ENCODE peak calls at places on chromosomes 16 and 17, in ten cellular contexts. W is transverse colon; E is right atrium auricular region; O is CD8-positive, alpha-beta T cell; S is mesothelial cell of epicardium; D is kidney epithelial cell; C is lower lobe of right lung; V is astrocyte of the spinal cord; M is body of pancreas; I is fibroblast of the aortic adventitia. P is an unnamed sample.
A peak's percentile ranks its signal among the peaks of the same experiment; 100 is the strongest.

GRCh38 chr17:59311051-59311468 is 20.4 kb upstream of the YPEL2 start:
- DNase-seq in O (no peak), I (peak; percentile 70), M (peak; percentile 64), E (no peak), D (no peak), S (no peak), V (peak; percentile 42), W (peak; percentile 32), C (no peak), P (peak; percentile 74)

GRCh38 chr16:47160422-47160821 is 16.7 kb upstream of the NETO2 start:
- DNase-seq in C (no peak), S (no peak), I (no peak), D (no peak), E (no peak), M (no peak), O (no peak), V (no peak), W (no peak), P (no peak)

GRCh38 chr17:83203073-83203471 is 123.7 kb downstream of the METRNL start:
- DNase-seq in D (no peak), E (peak; percentile 89), I (peak; percentile 99), M (peak; percentile 25), C (peak; percentile 82), O (no peak), V (peak; percentile 89), S (no peak), W (peak; percentile 38), P (no peak)

GRCh38 chr17:74123350-74123749 is 80.1 kb upstream of the RPL38 start:
- DNase-seq in O (no peak), D (no peak), V (no peak), W (no peak), S (no peak), M (no peak), I (no peak), E (no peak), C (no peak), P (no peak)

GRCh38 chr17:63609820-63610573 is 9.3 kb downstream of the TACO1 start:
- DNase-seq in I (no peak), W (no peak), C (no peak), M (no peak), O (no peak), D (no peak), V (no peak), S (no peak), E (no peak), P (no peak)

GRCh38 chr17:14790518-14790917 is 474.6 kb downstream of the PMP22 start:
- DNase-seq in V (peak; percentile 54), I (peak; percentile 17), E (no peak), W (no peak), O (no peak), D (no peak), C (no peak), S (no peak), M (no peak), P (no peak)

GRCh38 chr16:23857256-23857891 is 21.6 kb downstream of the PRKCB start:
- DNase-seq in I (no peak), V (no peak), W (no peak), M (no peak), E (no peak), C (no peak), D (no peak), S (no peak), O (no peak), P (no peak)

GRCh38 chr16:30120340-30121105 is 2.5 kb downstream of the MAPK3 start:
- DNase-seq in W (peak; percentile 79), I (no peak), E (no peak), C (no peak), S (no peak), D (no peak), O (no peak), V (no peak), M (no peak), P (no peak)

GRCh38 chr16:74563828-74564263 is 43.1 kb downstream of the GLG1 start:
- DNase-seq in V (peak; percentile 28), D (peak; percentile 42), W (no peak), E (peak; percentile 63), I (peak; percentile 22), M (peak; percentile 21), S (no peak), O (no peak), C (peak; percentile 67), P (no peak)

GRCh38 chr17:38430316-38430715 is 2.1 kb downstream of the ARHGAP23 start:
- DNase-seq in S (no peak), M (no peak), C (no peak), V (no peak), I (peak; percentile 66), O (no peak), W (no peak), D (no peak), E (no peak), P (no peak)

GRCh38 chr16:9739301-9739700 is 442.9 kb downstream of the GRIN2A start:
- DNase-seq in S (no peak), W (no peak), C (no peak), E (no peak), V (no peak), M (no peak), O (no peak), I (no peak), D (no peak), P (no peak)

GRCh38 chr17:29150191-29150590 is 30.0 kb downstream of the MYO18A start:
- DNase-seq in D (no peak), M (peak; percentile 43), E (no peak), V (no peak), S (no peak), W (no peak), O (no peak), C (no peak), I (no peak), P (no peak)

GRCh38 chr17:17506893-17507464 is 10.8 kb upstream of the RASD1 start:
- DNase-seq in M (peak; percentile 66), E (no peak), V (peak; percentile 21), D (no peak), C (peak; percentile 49), O (no peak), S (no peak), W (no peak), I (no peak), P (no peak)

GRCh38 chr17:6157716-6158115 is 87.5 kb downstream of the WSCD1 start:
- DNase-seq in I (no peak), E (no peak), W (no peak), D (no peak), S (no peak), C (no peak), O (no peak), V (no peak), M (no peak), P (no peak)

GRCh38 chr16:89828870-89829629 is 775 bp downstream of the SPIRE2 start:
- DNase-seq in O (no peak), E (no peak), I (no peak), D (no peak), S (no peak), C (no peak), W (no peak), M (no peak), V (no peak), P (no peak)

GRCh38 chr16:66434619-66435430 is 7.7 kb downstream of the BEAN1 start:
- DNase-seq in C (no peak), W (no peak), D (no peak), O (no peak), I (no peak), M (no peak), V (no peak), E (no peak), S (no peak), P (no peak)
- TF ChIP-seq CTCF in C (no peak), W (no peak), D (no peak), O (no peak), I (no peak), M (no peak), V (no peak), E (no peak), S (no peak), P (no peak)

GRCh38 chr17:81097134-81097942 is 62.4 kb downstream of the BAIAP2 start:
- DNase-seq in O (peak; percentile 35), C (peak; percentile 86), V (peak; percentile 90), D (no peak), W (peak; percentile 68), M (peak; percentile 79), E (peak; percentile 89), I (peak; percentile 78), S (peak; percentile 86), P (peak; percentile 68)
- TF ChIP-seq CTCF in O (peak; percentile 45), C (peak; percentile 63), V (peak; percentile 76), D (peak; percentile 79), W (peak; percentile 45), M (peak; percentile 39), E (peak; percentile 85), I (peak; percentile 64), S (peak; percentile 68), P (no peak)

DNA sequence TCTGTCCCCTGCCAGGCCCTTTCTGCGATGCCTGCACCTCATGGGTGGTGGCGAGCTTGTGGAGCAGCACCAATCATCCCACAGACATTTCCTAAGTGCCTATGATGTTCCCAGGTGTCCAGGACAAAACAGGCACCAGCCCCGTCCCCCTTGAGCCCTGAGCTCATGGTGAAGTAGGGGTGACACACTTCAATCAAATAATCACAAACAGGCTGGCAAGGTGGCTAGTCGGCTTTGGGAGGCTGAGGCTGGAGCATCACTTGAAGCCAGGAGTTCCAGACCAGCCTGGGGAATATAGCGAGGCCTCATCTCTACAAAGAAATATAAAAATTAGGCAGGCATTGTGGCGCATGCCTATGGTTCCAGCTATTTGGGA is 748 bp upstream of the PRSS8 start:
- DNase-seq in C (no peak), E (no peak), M (no peak), O (no peak), W (no peak), I (no peak), V (no peak), D (no peak), S (no peak), P (no peak)
- TF ChIP-seq CTCF in C (no peak), E (no peak), M (no peak), O (no peak), W (no peak), I (no peak), V (no peak), D (no peak), S (no peak), P (no peak)

GRCh38 chr17:77602062-77602746 is 356.3 kb upstream of the TNRC6C start:
- DNase-seq in E (peak; percentile 89), S (no peak), W (peak; percentile 46), I (peak; percentile 60), C (no peak), M (no peak), D (no peak), V (peak; percentile 34), O (no peak), P (no peak)

GRCh38 chr17:77602883-77603640 is 355.4 kb upstream of the TNRC6C start:
- DNase-seq in I (no peak), V (no peak), W (no peak), C (no peak), D (no peak), S (peak; percentile 32), E (no peak), O (no peak), M (no peak), P (no peak)

GRCh38 chr17:77600346-77600745 is 358.2 kb upstream of the TNRC6C start:
- DNase-seq in W (no peak), C (no peak), V (no peak), M (no peak), S (no peak), D (no peak), E (no peak), I (no peak), O (no peak), P (no peak)

GRCh38 chr17:77599699-77600098 is 358.8 kb upstream of the TNRC6C start:
- DNase-seq in S (no peak), O (no peak), M (no peak), W (no peak), V (no peak), E (no peak), D (no peak), I (no peak), C (no peak), P (no peak)

GRCh38 chr17:77601054-77601979 is 357.2 kb upstream of the TNRC6C start:
- DNase-seq in W (no peak), I (no peak), O (no peak), V (no peak), C (no peak), D (no peak), S (no peak), M (no peak), E (peak; percentile 74), P (no peak)
- TF ChIP-seq CTCF in W (no peak), I (no peak), O (no peak), V (no peak), C (no peak), D (no peak), S (no peak), M (no peak), E (no peak), P (no peak)

P was measured in GM20000.